ENCODE peak calls at places on chromosomes 11 and 22, in four cellular contexts. V is hepatocyte, C is right atrium auricular region, M is RWPE2. G is an unnamed sample.

GRCh38 chr11:128336203-128336602 is 251.2 kb downstream of the ETS1 start:
- DNase-seq in V (peak; percentile 23), C (no peak), M (no peak), G (no peak)

GRCh38 chr11:596374-596773 is 19.4 kb downstream of the IRF7 start:
- DNase-seq in V (no peak), C (no peak), M (no peak), G (no peak)

GRCh38 chr11:47289856-47290255 is 19.9 kb downstream of the MADD start:
- DNase-seq in V (no peak), C (no peak), M (no peak), G (no peak)

GRCh38 chr11:103842191-103842590 is 194.2 kb upstream of the DDI1 start:
- DNase-seq in V (no peak), C (no peak), M (no peak), G (no peak)

GRCh38 chr11:58768137-58768536 is 36.4 kb upstream of the GLYAT start:
- DNase-seq in V (no peak), C (no peak), M (no peak), G (no peak)

GRCh38 chr11:31237819-31238771 is 131.4 kb downstream of the DCDC1 start:
- DNase-seq in V (peak; percentile 7), C (no peak), M (no peak), G (no peak)

GRCh38 chr11:36041988-36042606 is 98.2 kb downstream of the LDLRAD3 start:
- DNase-seq in V (no peak), C (no peak), M (no peak), G (no peak)

GRCh38 chr11:35218956-35219355 is 80.0 kb downstream of the CD44 start:
- DNase-seq in V (no peak), C (no peak), M (no peak), G (no peak)

GRCh38 chr11:132137981-132138313 is 767.5 kb downstream of the NTM start:
- DNase-seq in V (no peak), C (no peak), M (no peak), G (no peak)

GRCh38 chr11:73240190-73240781 is 22.2 kb downstream of the P2RY2 start:
- DNase-seq in V (no peak), C (peak; percentile 70), M (peak; percentile 24), G (no peak)

GRCh38 chr22:44667829-44668189 is 34.2 kb upstream of the PRR5 start:
- DNase-seq in V (no peak), C (no peak), M (no peak), G (no peak)

GRCh38 chr22:50724616-50725015 is 13.4 kb upstream of the ACR start:
- DNase-seq in V (no peak), C (no peak), M (no peak), G (no peak)

GRCh38 chr11:106642331-106642730 is 375.9 kb downstream of the GUCY1A2 start:
- DNase-seq in V (no peak), C (no peak), M (no peak), G (no peak)

GRCh38 chr11:61919113-61919840 is 1.9 kb upstream of the RAB3IL1 start:
- DNase-seq in V (no peak), C (peak; percentile 62), M (no peak), G (peak; percentile 19)

GRCh38 chr11:119416606-119417580 is 6.1 kb downstream of the THY1 start:
- DNase-seq in V (no peak), C (no peak), M (no peak), G (no peak)

GRCh38 chr22:28563636-28564035 is 116.0 kb downstream of the TTC28 start:
- DNase-seq in V (no peak), C (no peak), M (no peak), G (no peak)

GRCh38 chr11:108549319-108549885 is 44.2 kb downstream of the EXPH5 start:
- DNase-seq in V (no peak), C (no peak), M (no peak), G (no peak)

GRCh38 chr11:98007072-98007471 is 1013.7 kb upstream of the CNTN5 start:
- DNase-seq in V (no peak), C (no peak), M (no peak), G (no peak)

GRCh38 chr11:64893194-64894069 is 15.0 kb upstream of the EHD1 start:
- DNase-seq in V (peak; percentile 90), C (no peak), M (no peak), G (peak; percentile 95)

GRCh38 chr11:74672332-74672955 is 58.8 kb downstream of the CHRDL2 start:
- DNase-seq in V (no peak), C (no peak), M (no peak), G (peak; percentile 4)

GRCh38 chr11:111417766-111418435 is 38.8 kb upstream of the POU2AF1 start:
- DNase-seq in V (peak; percentile 65), C (no peak), M (no peak), G (peak; percentile 47)

GRCh38 chr22:29139965-29140782 is 65.5 kb upstream of the EMID1 start:
- DNase-seq in V (no peak), C (no peak), M (no peak), G (no peak)

GRCh38 chr11:122202951-122203456 is 87.0 kb upstream of the BLID start:
- DNase-seq in V (peak; percentile 78), C (peak; percentile 76), M (peak; percentile 73), G (peak; percentile 51)

GRCh38 chr22:38221407-38221806 is 19.6 kb downstream of the MAFF start:
- DNase-seq in V (no peak), C (no peak), M (no peak), G (no peak)

GRCh38 chr11:73384871-73385692 is 8.9 kb downstream of the RELT start:
- DNase-seq in V (no peak), C (peak; percentile 70), M (no peak), G (peak; percentile 50)

GRCh38 chr22:37137131-37137530 is 12.6 kb downstream of the IL2RB start:
- DNase-seq in V (no peak), C (no peak), M (no peak), G (no peak)

GRCh38 chr11:60852060-60852638 is 3.6 kb downstream of the PTGDR2 start:
- DNase-seq in V (peak; percentile 71), C (no peak), M (no peak), G (peak; percentile 89)

GRCh38 chr11:126113515-126113957 is 50.9 kb upstream of the CDON start:
- DNase-seq in V (peak; percentile 94), C (peak; percentile 97), M (no peak), G (peak; percentile 89)

GRCh38 chr11:62682518-62682917 is 3.6 kb upstream of the UBXN1 start:
- DNase-seq in V (no peak), C (no peak), M (no peak), G (no peak)

GRCh38 chr11:26268980-26269660 is 62.8 kb upstream of the ANO3 start:
- DNase-seq in V (no peak), C (no peak), M (no peak), G (no peak)

GRCh38 chr11:28756977-28757376 is 648.8 kb downstream of the METTL15 start:
- DNase-seq in V (no peak), C (no peak), M (no peak), G (no peak)

GRCh38 chr11:24705474-24705873 is 208.6 kb downstream of the LUZP2 start:
- DNase-seq in V (no peak), C (no peak), M (no peak), G (no peak)

GRCh38 chr11:65290448-65291165 is 24.1 kb upstream of the CDC42EP2 start:
- DNase-seq in V (peak; percentile 68), C (peak; percentile 97), M (no peak), G (peak; percentile 85)

GRCh38 chr22:24134090-24134846 is 47.0 kb upstream of the SUSD2 start:
- DNase-seq in V (no peak), C (no peak), M (no peak), G (no peak)

GRCh38 chr11:92296138-92296515 is 71.5 kb downstream of the FAT3 start:
- DNase-seq in V (no peak), C (no peak), M (no peak), G (no peak)

DNA sequence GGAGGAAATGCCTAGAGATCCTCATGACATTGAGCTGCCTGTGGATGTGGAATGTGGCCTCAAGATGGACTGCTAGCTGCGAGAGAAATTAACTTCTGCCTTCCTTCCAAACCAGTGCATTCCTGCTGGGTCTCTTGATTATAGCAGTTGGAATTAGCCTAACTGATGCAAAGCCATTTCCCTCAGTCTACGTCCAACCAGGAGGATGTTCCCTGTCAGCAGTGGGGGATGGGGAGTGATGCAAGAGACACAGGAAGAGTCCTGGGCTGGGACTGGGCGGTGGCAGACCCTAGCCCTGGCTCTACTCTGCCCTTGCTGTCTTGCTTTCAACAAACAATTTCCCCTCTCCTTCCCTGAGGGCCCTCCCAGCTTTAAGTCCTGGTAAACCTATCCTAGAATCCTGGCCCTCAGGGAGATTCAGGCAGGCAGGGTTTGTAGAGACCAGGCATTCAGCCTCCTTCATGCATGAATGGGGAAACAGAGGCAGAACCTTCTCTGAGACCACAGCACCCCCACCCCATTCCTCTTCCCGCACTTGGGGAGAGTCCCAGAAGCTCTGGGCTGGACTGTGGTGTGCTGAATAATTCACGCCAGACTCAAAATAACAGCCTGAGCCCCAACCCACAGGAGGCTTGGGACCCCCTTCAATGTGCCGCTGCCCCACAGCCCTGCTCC is 17.0 kb downstream of the C11orf96 start:
- DNase-seq in V (no peak), C (peak; percentile 48), M (no peak), G (no peak)
- H3K27me3 ChIP-seq in V (no peaks in the 10 kb centered on the region), C (no peaks in the 10 kb centered on the region), M (peaks cover 5% of the 10 kb centered on the region), G (no peaks in the 10 kb centered on the region)

GRCh38 chr22:42174062-42174461 is 43.5 kb upstream of the CYP2D6 start:
- DNase-seq in V (no peak), C (no peak), M (no peak), G (no peak)

GRCh38 chr22:42171417-42171816 is 40.8 kb upstream of the CYP2D6 start:
- DNase-seq in V (no peak), C (no peak), M (no peak), G (no peak)

GRCh38 chr22:42171946-42172345 is 41.3 kb upstream of the CYP2D6 start:
- DNase-seq in V (no peak), C (no peak), M (no peak), G (no peak)

GRCh38 chr22:42173183-42173926 is 42.7 kb upstream of the CYP2D6 start:
- DNase-seq in V (no peak), C (no peak), M (no peak), G (no peak)

GRCh38 chr22:42172385-42173172 is 42.0 kb upstream of the CYP2D6 start:
- DNase-seq in V (peak; percentile 68), C (no peak), M (no peak), G (peak; percentile 46)
- H3K27ac ChIP-seq in V (peak overlapping the region; percentile 86), C (no peak overlapping the region), M (no peak overlapping the region), G (peak overlapping the region; percentile 37)

DNA sequence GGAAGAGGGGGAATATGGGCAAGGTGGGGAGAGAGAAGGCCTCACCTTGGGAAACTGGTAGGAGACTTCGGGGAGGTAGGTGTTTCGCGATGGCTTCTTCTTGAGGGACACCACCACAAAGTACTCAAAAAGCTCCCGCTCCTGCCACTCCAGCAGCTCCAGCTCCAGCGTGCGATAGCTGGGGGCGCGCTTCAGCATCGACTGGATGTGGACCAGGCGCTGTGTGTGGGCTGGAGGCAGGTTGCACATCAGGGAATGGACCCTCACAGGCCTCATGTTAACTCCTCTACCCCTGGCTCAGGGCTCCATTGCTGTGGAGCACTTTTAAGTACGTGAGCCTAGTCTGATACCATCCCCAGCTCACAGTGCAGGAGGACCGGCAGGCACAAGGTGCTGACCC is 29.9 kb downstream of the RPL27A start:
- DNase-seq in V (no peak), C (no peak), M (no peak), G (no peak)
- H3K27me3 ChIP-seq in V (no peaks in the 10 kb centered on the region), C (no peaks in the 10 kb centered on the region), M (no peaks in the 10 kb centered on the region), G (no peaks in the 10 kb centered on the region)

GRCh38 chr22:35863432-35863831 is 145.8 kb downstream of the APOL5 start:
- DNase-seq in V (no peak), C (no peak), M (no peak), G (no peak)

GRCh38 chr22:35870517-35871275 is 153.0 kb downstream of the APOL5 start:
- DNase-seq in V (no peak), C (no peak), M (no peak), G (no peak)

GRCh38 chr22:35868938-35869337 is 151.3 kb downstream of the APOL5 start:
- DNase-seq in V (no peak), C (no peak), M (no peak), G (no peak)

GRCh38 chr22:35862697-35863096 is 145.0 kb downstream of the APOL5 start:
- DNase-seq in V (no peak), C (no peak), M (no peak), G (no peak)

GRCh38 chr22:35866646-35867045 is 149.0 kb downstream of the APOL5 start:
- DNase-seq in V (no peak), C (no peak), M (no peak), G (no peak)
- H3K27ac ChIP-seq in V (no peak overlapping the region), C (no peak overlapping the region), M (no peak overlapping the region), G (no peak overlapping the region)